ENCODE peak calls at places on chromosomes 13 and 19, in ten cellular contexts. B, R, E, C, W, G, Z, F, J and H are unnamed samples.

GRCh38 chr19:17052439-17052838 is 22.8 kb downstream of the HAUS8 start:
- DNase-seq in J (no peak), G (peak; percentile 55), R (no peak), Z (no peak), E (peak; percentile 60), F (no peak), C (peak; percentile 59), B (peak; percentile 61), W (peak; percentile 9), H (peak; percentile 8)

GRCh38 chr19:11414544-11414943 is 4.6 kb downstream of the RGL3 start:
- DNase-seq in J (peak; percentile 22), F (no peak), Z (no peak), E (no peak), G (no peak), R (no peak), B (no peak), C (no peak), W (no peak), H (no peak)

GRCh38 chr19:9912551-9913236 is 23.6 kb downstream of the OLFM2 start:
- DNase-seq in E (no peak), G (no peak), C (no peak), R (no peak), F (no peak), J (no peak), Z (no peak), W (no peak), B (no peak), H (no peak)

GRCh38 chr13:94550030-94550738 is 45.8 kb downstream of the TGDS start:
- DNase-seq in J (peak; percentile 6), E (no peak), Z (no peak), R (no peak), W (no peak), C (no peak), B (no peak), F (no peak), G (peak; percentile 30), H (peak; percentile 62)

GRCh38 chr19:42206871-42207755 is 10.4 kb downstream of the DEDD2 start:
- DNase-seq in Z (no peak), R (no peak), C (peak; percentile 75), G (no peak), W (no peak), E (no peak), J (peak; percentile 40), F (no peak), B (no peak), H (no peak)

GRCh38 chr13:106530907-106531520 is 4.4 kb downstream of the EFNB2 start:
- DNase-seq in C (no peak), F (no peak), J (no peak), B (no peak), G (no peak), R (no peak), Z (no peak), E (no peak), W (no peak), H (no peak)

GRCh38 chr19:2962018-2962670 is 15.2 kb upstream of the TLE6 start:
- DNase-seq in C (peak; percentile 48), W (peak; percentile 71), B (peak; percentile 87), R (no peak), Z (peak; percentile 95), J (peak; percentile 71), F (no peak), E (peak; percentile 85), G (no peak), H (peak; percentile 78)

GRCh38 chr19:33795370-33796163 is 1.1 kb upstream of the KCTD15 start:
- DNase-seq in G (peak; percentile 64), E (peak; percentile 95), F (peak; percentile 91), B (peak; percentile 82), W (peak; percentile 8), C (peak; percentile 87), R (peak; percentile 45), J (no peak), Z (no peak), H (peak; percentile 99)

GRCh38 chr19:4327252-4327876 is 11.3 kb downstream of the STAP2 start:
- DNase-seq in B (no peak), W (peak; percentile 51), C (no peak), J (peak; percentile 38), G (peak; percentile 89), Z (no peak), F (peak; percentile 61), R (peak; percentile 42), E (peak; percentile 93), H (peak; percentile 54)

GRCh38 chr19:16903347-16903746 is 14.5 kb downstream of the F2RL3 start:
- DNase-seq in F (no peak), B (no peak), W (no peak), E (no peak), J (no peak), R (no peak), G (no peak), Z (no peak), C (no peak), H (no peak)

GRCh38 chr13:89627991-89628390 is 1719.5 kb upstream of the MIR17HG start:
- DNase-seq in W (no peak), G (no peak), F (no peak), Z (no peak), E (no peak), B (no peak), J (no peak), C (no peak), R (no peak), H (no peak)

GRCh38 chr13:41603917-41604316 is 146.6 kb downstream of the RGCC start:
- DNase-seq in J (peak; percentile 52), Z (no peak), C (no peak), G (no peak), R (no peak), E (no peak), B (no peak), F (no peak), W (no peak), H (no peak)

GRCh38 chr19:54461201-54462071 is 2.1 kb downstream of the LENG9 start:
- DNase-seq in J (no peak), W (no peak), B (no peak), E (no peak), F (no peak), Z (no peak), C (no peak), R (no peak), G (no peak), H (no peak)

GRCh38 chr13:25778302-25778701 is 273.5 kb downstream of the SHISA2 start:
- DNase-seq in Z (no peak), R (no peak), C (no peak), F (no peak), G (no peak), W (no peak), E (no peak), B (no peak), J (no peak), H (no peak)

GRCh38 chr13:108483981-108484380 is 145.4 kb upstream of the MYO16 start:
- DNase-seq in B (no peak), E (no peak), C (no peak), R (no peak), Z (no peak), J (no peak), G (no peak), F (no peak), W (no peak), H (no peak)

GRCh38 chr19:33456076-33456844 is 65.3 kb downstream of the PEPD start:
- DNase-seq in R (no peak), Z (no peak), B (no peak), F (no peak), W (no peak), C (no peak), J (no peak), E (no peak), G (no peak), H (no peak)

GRCh38 chr13:102650444-102650843 is 44.4 kb downstream of the METTL21C start:
- DNase-seq in G (no peak), C (no peak), Z (no peak), F (no peak), E (no peak), R (no peak), J (no peak), W (peak; percentile 5), B (no peak), H (no peak)

GRCh38 chr19:38061294-38061693 is 154.3 kb downstream of the SIPA1L3 start:
- DNase-seq in B (no peak), C (peak; percentile 95), Z (no peak), G (no peak), R (no peak), E (no peak), J (peak; percentile 79), W (no peak), F (no peak), H (no peak)

GRCh38 chr19:29679598-29680210 is 14.4 kb downstream of the PLEKHF1 start:
- DNase-seq in B (no peak), C (no peak), R (no peak), W (no peak), G (no peak), F (no peak), E (no peak), Z (no peak), J (no peak), H (no peak)

GRCh38 chr19:43727593-43727853 is 11.6 kb downstream of the IRGC start:
- DNase-seq in W (no peak), E (no peak), R (no peak), G (no peak), B (no peak), J (no peak), F (no peak), C (no peak), Z (no peak), H (no peak)

GRCh38 chr13:36038785-36039415 is 92.3 kb downstream of the DCLK1 start:
- DNase-seq in C (no peak), J (no peak), B (no peak), E (no peak), G (no peak), R (no peak), F (no peak), W (no peak), Z (no peak), H (no peak)

GRCh38 chr19:6216236-6216995 is 63.4 kb downstream of the MLLT1 start:
- DNase-seq in C (no peak), E (no peak), Z (no peak), J (no peak), F (no peak), W (no peak), G (no peak), B (no peak), R (no peak), H (no peak)

GRCh38 chr19:38713227-38713649 is 31.0 kb downstream of the CAPN12 start:
- DNase-seq in B (no peak), F (peak; percentile 63), G (no peak), J (no peak), R (no peak), C (no peak), E (no peak), W (no peak), Z (no peak), H (no peak)

GRCh38 chr19:15173746-15174404 is 26.9 kb downstream of the NOTCH3 start:
- DNase-seq in C (no peak), F (no peak), Z (no peak), W (no peak), G (no peak), B (peak; percentile 45), R (no peak), J (no peak), E (no peak), H (no peak)

GRCh38 chr19:3045885-3046603 is 16.3 kb downstream of the TLE5 start:
- DNase-seq in C (no peak), Z (no peak), B (no peak), F (no peak), W (no peak), J (no peak), G (no peak), R (no peak), E (peak; percentile 32), H (no peak)

GRCh38 chr13:39600766-39601165 is 2.2 kb downstream of the LHFPL6 start:
- DNase-seq in J (no peak), C (peak; percentile 65), B (no peak), R (no peak), G (no peak), F (peak; percentile 74), Z (no peak), W (no peak), E (no peak), H (no peak)

GRCh38 chr13:64749301-64749700 is 2480.8 kb downstream of the PCDH9 start:
- DNase-seq in F (no peak), E (no peak), C (no peak), Z (no peak), G (no peak), R (no peak), J (no peak), W (no peak), B (no peak), H (no peak)